ENCODE peak calls at places on chromosomes 11 and 22, in eight cellular contexts. One of them, this sample, is unnamed.

GRCh38 chr22:27397036-27397947 is 404.3 kb downstream of the MN1 start:
- DNase-seq in Panc1: no peak
- DNase-seq in K562: no peak
- DNase-seq in SK-N-SH: no peak
- DNase-seq in HCT116: no peak
- DNase-seq in GM12878: no peak
- DNase-seq in GM23338: no peak
- DNase-seq in HepG2: no peak
- DNase-seq in this sample: no peak

GRCh38 chr11:2772544-2773031 is 72.8 kb upstream of the KCNQ1OT1 start:
- DNase-seq in HCT116: peak
- DNase-seq in GM12878: no peak
- DNase-seq in HepG2: no peak
- DNase-seq in SK-N-SH: no peak
- DNase-seq in K562: no peak
- DNase-seq in GM23338: no peak
- DNase-seq in Panc1: no peak
- DNase-seq in this sample: no peak

GRCh38 chr11:62512961-62513360 is 33.6 kb downstream of the AHNAK start:
- DNase-seq in GM23338: no peak
- DNase-seq in Panc1: no peak
- DNase-seq in HCT116: no peak
- DNase-seq in HepG2: no peak
- DNase-seq in SK-N-SH: no peak
- DNase-seq in K562: no peak
- DNase-seq in GM12878: no peak
- DNase-seq in this sample: no peak

GRCh38 chr22:46066691-46067090 is 83.6 kb upstream of the PPARA start:
- DNase-seq in HepG2: no peak
- DNase-seq in HCT116: no peak
- DNase-seq in GM23338: no peak
- DNase-seq in GM12878: no peak
- DNase-seq in Panc1: no peak
- DNase-seq in SK-N-SH: no peak
- DNase-seq in K562: no peak
- DNase-seq in this sample: no peak

GRCh38 chr22:32226236-32227119 is 21.6 kb upstream of the RFPL2 start:
- DNase-seq in Panc1: no peak
- DNase-seq in GM12878: no peak
- DNase-seq in SK-N-SH: no peak
- DNase-seq in GM23338: no peak
- DNase-seq in HepG2: no peak
- DNase-seq in K562: no peak
- DNase-seq in HCT116: no peak
- DNase-seq in this sample: no peak

GRCh38 chr11:28621648-28622215 is 513.5 kb downstream of the METTL15 start:
- DNase-seq in Panc1: no peak
- DNase-seq in GM12878: no peak
- DNase-seq in SK-N-SH: no peak
- DNase-seq in HCT116: no peak
- DNase-seq in K562: no peak
- DNase-seq in GM23338: no peak
- DNase-seq in HepG2: no peak
- DNase-seq in this sample: no peak

GRCh38 chr11:127109796-127110195 is 109.2 kb upstream of the KIRREL3 start:
- DNase-seq in SK-N-SH: no peak
- DNase-seq in K562: no peak
- DNase-seq in HCT116: no peak
- DNase-seq in GM23338: peak
- DNase-seq in Panc1: no peak
- DNase-seq in GM12878: no peak
- DNase-seq in HepG2: no peak
- DNase-seq in this sample: no peak

GRCh38 chr11:131998020-131998419 is 627.6 kb downstream of the NTM start:
- DNase-seq in SK-N-SH: no peak
- DNase-seq in Panc1: no peak
- DNase-seq in GM23338: no peak
- DNase-seq in HepG2: no peak
- DNase-seq in K562: no peak
- DNase-seq in GM12878: no peak
- DNase-seq in HCT116: no peak
- DNase-seq in this sample: no peak

GRCh38 chr22:46094676-46095075 is 55.6 kb upstream of the PPARA start:
- DNase-seq in GM12878: no peak
- DNase-seq in K562: no peak
- DNase-seq in HCT116: no peak
- DNase-seq in GM23338: no peak
- DNase-seq in SK-N-SH: no peak
- DNase-seq in Panc1: no peak
- DNase-seq in HepG2: no peak
- DNase-seq in this sample: no peak

GRCh38 chr11:116194156-116194904 is 578.5 kb downstream of the BUD13 start:
- DNase-seq in HepG2: no peak
- DNase-seq in GM12878: no peak
- DNase-seq in GM23338: no peak
- DNase-seq in HCT116: no peak
- DNase-seq in SK-N-SH: no peak
- DNase-seq in K562: no peak
- DNase-seq in Panc1: no peak
- DNase-seq in this sample: no peak

GRCh38 chr22:48079505-48080295 is 1317.2 kb downstream of the TBC1D22A start:
- DNase-seq in GM12878: no peak
- DNase-seq in HCT116: no peak
- DNase-seq in HepG2: no peak
- DNase-seq in GM23338: no peak
- DNase-seq in SK-N-SH: no peak
- DNase-seq in K562: no peak
- DNase-seq in Panc1: no peak
- DNase-seq in this sample: no peak

GRCh38 chr11:130906616-130907015 is 9.7 kb downstream of the SNX19 start:
- DNase-seq in SK-N-SH: no peak
- DNase-seq in Panc1: no peak
- DNase-seq in HCT116: no peak
- DNase-seq in HepG2: no peak
- DNase-seq in GM12878: no peak
- DNase-seq in GM23338: no peak
- DNase-seq in K562: no peak
- DNase-seq in this sample: no peak

GRCh38 chr22:49295851-49296560 is 531.7 kb downstream of the BRD1 start:
- DNase-seq in GM12878: no peak
- DNase-seq in HepG2: no peak
- DNase-seq in GM23338: no peak
- DNase-seq in HCT116: no peak
- DNase-seq in Panc1: no peak
- DNase-seq in K562: no peak
- DNase-seq in SK-N-SH: no peak
- DNase-seq in this sample: no peak

GRCh38 chr11:2922635-2923034 is 6.6 kb downstream of the PHLDA2 start:
- DNase-seq in GM23338: no peak
- DNase-seq in Panc1: no peak
- DNase-seq in SK-N-SH: no peak
- DNase-seq in K562: no peak
- DNase-seq in HCT116: no peak
- DNase-seq in HepG2: no peak
- DNase-seq in GM12878: no peak
- DNase-seq in this sample: no peak

DNA sequence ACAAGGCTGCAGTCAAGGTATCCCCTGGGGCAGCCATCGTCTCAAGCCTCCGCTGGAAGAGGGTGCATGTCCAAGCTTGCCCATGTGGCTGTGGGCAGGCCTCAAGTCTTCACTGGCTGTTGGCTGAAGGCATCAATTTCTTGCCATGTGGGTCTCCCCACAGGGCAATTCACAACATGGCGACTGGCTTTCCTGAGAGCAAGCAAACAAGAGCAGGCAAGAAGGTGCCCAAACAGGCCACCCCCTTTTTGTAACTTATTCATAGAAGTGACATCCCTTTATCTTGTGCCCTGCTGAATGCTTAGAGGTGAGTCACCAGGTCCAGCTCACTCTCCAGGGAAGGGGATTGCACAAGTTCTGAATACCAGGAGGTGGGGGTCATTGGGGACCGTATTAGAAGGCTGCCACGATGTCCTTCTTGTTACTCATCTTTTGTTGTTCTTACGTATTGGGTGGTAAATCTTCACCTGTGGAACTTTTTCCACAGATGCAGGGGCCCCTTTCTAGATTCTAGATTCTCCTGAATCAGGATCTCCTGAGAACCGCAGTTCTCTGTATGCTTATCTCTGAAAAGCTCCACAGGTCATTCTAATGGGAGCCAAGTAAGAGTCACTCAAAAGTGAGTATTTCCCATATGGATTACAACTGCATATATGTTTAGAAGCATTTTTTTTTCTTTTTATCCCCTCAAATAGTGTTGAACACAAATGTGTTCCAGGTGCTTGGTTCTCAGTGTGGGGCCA is 44.2 kb upstream of the MICAL2 start:
- DNase-seq in GM23338: no peak
- DNase-seq in SK-N-SH: no peak
- DNase-seq in GM12878: no peak
- DNase-seq in K562: peak
- DNase-seq in Panc1: peak
- DNase-seq in HCT116: peak
- DNase-seq in HepG2: peak
- DNase-seq in this sample: no peak
- TF ChIP-seq POLR2AphosphoS5 in GM23338: no peak
- TF ChIP-seq POLR2AphosphoS5 in SK-N-SH: peak
- TF ChIP-seq POLR2AphosphoS5 in GM12878: no peak
- TF ChIP-seq POLR2AphosphoS5 in K562: no peak
- TF ChIP-seq POLR2AphosphoS5 in Panc1: no peak
- TF ChIP-seq POLR2AphosphoS5 in HCT116: peak
- TF ChIP-seq POLR2AphosphoS5 in HepG2: no peak
- TF ChIP-seq POLR2AphosphoS5 in this sample: no peak

DNA sequence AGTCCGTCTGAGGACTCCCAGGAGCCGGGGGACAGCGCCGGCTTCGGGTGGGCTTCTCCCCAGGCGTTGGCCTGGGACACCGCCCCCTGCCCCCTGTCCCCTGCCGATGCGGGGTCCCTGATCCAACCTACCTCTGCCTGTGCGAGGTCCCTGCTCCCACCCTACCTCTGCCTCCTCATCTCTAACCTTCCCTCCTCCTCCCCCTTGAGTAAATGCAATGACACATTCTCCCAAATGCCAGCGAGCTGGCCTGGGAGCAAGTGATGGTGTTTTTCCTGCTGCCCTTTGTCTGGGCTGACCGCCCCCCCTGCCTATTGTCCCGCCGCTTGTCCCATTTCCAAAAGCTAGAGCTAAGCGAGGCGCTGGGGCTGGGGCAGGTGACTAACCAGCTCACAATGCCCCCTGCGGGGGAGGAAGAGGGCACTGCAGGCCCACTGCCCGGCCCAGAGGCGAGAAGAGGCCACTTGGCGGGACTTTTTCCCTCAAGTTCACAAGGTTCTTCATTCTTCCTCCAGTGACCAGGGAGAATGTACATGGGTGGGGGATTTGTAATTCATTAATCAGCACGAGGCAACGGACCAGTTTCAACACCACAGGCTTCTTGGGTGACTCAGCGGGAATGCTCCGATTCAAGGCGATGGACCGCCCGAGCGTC is 645 bp upstream of the CLCF1 start:
- DNase-seq in Panc1: peak
- DNase-seq in K562: peak
- DNase-seq in HepG2: peak
- DNase-seq in GM12878: no peak
- DNase-seq in SK-N-SH: peak
- DNase-seq in GM23338: peak
- DNase-seq in HCT116: peak
- DNase-seq in this sample: peak
- TF ChIP-seq REST in Panc1: no peak
- TF ChIP-seq REST in K562: no peak
- TF ChIP-seq REST in HepG2: no peak
- TF ChIP-seq REST in GM12878: no peak
- TF ChIP-seq REST in SK-N-SH: peak
- TF ChIP-seq REST in GM23338: no peak
- TF ChIP-seq REST in HCT116: no peak
- TF ChIP-seq REST in this sample: no peak

GRCh38 chr11:64745523-64746328 is 1.8 kb upstream of the RASGRP2 start:
- DNase-seq in HepG2: no peak
- DNase-seq in SK-N-SH: peak
- DNase-seq in Panc1: no peak
- DNase-seq in GM23338: peak
- DNase-seq in HCT116: no peak
- DNase-seq in K562: peak
- DNase-seq in GM12878: no peak
- DNase-seq in this sample: peak
- TF ChIP-seq POLR2AphosphoS5 in HepG2: no peak
- TF ChIP-seq POLR2AphosphoS5 in SK-N-SH: no peak
- TF ChIP-seq POLR2AphosphoS5 in Panc1: no peak
- TF ChIP-seq POLR2AphosphoS5 in GM23338: peak
- TF ChIP-seq POLR2AphosphoS5 in HCT116: no peak
- TF ChIP-seq POLR2AphosphoS5 in K562: no peak
- TF ChIP-seq POLR2AphosphoS5 in GM12878: no peak
- TF ChIP-seq POLR2AphosphoS5 in this sample: peak

DNA sequence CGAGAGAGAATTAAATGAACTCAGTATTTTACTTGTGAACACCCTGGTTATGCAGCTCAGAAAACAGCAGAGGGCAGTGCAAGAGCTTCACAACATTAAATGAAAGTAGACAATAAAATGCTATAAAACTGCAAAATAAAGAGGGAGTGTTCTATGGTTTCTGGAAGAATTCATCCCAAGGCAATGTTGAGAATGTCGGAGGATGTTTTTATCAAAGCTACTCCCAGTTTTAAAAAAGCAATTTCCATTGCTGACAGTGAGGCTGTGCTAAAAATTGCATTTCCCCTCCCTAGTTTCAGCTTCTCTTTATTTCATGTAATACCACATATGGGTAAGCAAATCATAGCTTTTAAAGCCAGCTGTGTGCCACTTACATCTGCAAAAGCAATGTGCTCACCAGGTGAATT is 296.9 kb downstream of the RAB38 start:
- DNase-seq in HepG2: peak
- DNase-seq in GM23338: peak
- DNase-seq in HCT116: peak
- DNase-seq in GM12878: no peak
- DNase-seq in K562: peak
- DNase-seq in SK-N-SH: no peak
- DNase-seq in Panc1: peak
- DNase-seq in this sample: no peak
- TF ChIP-seq REST in HepG2: no peak
- TF ChIP-seq REST in GM23338: no peak
- TF ChIP-seq REST in HCT116: no peak
- TF ChIP-seq REST in GM12878: no peak
- TF ChIP-seq REST in K562: no peak
- TF ChIP-seq REST in SK-N-SH: no peak
- TF ChIP-seq REST in Panc1: no peak
- TF ChIP-seq REST in this sample: no peak

GRCh38 chr11:78371221-78371899 is 46.3 kb downstream of the GAB2 start:
- DNase-seq in HepG2: no peak
- DNase-seq in Panc1: no peak
- DNase-seq in K562: no peak
- DNase-seq in GM12878: no peak
- DNase-seq in SK-N-SH: no peak
- DNase-seq in GM23338: no peak
- DNase-seq in HCT116: no peak
- DNase-seq in this sample: no peak
- TF ChIP-seq POLR2AphosphoS5 in HepG2: no peak
- TF ChIP-seq POLR2AphosphoS5 in Panc1: no peak
- TF ChIP-seq POLR2AphosphoS5 in K562: no peak
- TF ChIP-seq POLR2AphosphoS5 in GM12878: no peak
- TF ChIP-seq POLR2AphosphoS5 in SK-N-SH: no peak
- TF ChIP-seq POLR2AphosphoS5 in GM23338: no peak
- TF ChIP-seq POLR2AphosphoS5 in HCT116: no peak
- TF ChIP-seq POLR2AphosphoS5 in this sample: no peak

GRCh38 chr11:73350908-73351636 is 25.1 kb upstream of the RELT start:
- DNase-seq in GM23338: peak
- DNase-seq in SK-N-SH: peak
- DNase-seq in HCT116: peak
- DNase-seq in K562: peak
- DNase-seq in HepG2: peak
- DNase-seq in Panc1: peak
- DNase-seq in GM12878: no peak
- DNase-seq in this sample: peak
- TF ChIP-seq REST in GM23338: no peak
- TF ChIP-seq REST in SK-N-SH: no peak
- TF ChIP-seq REST in HCT116: no peak
- TF ChIP-seq REST in K562: no peak
- TF ChIP-seq REST in HepG2: no peak
- TF ChIP-seq REST in Panc1: no peak
- TF ChIP-seq REST in GM12878: no peak
- TF ChIP-seq REST in this sample: no peak